ENCODE peak calls at places on chromosomes 13 and 19, in eight cellular contexts. A, B, S, O, T, D, C and U are unnamed samples.

GRCh38 chr19:47075179-47075811 is 26.9 kb upstream of the TMEM160 start:
- DNase-seq in B (no peak), O (no peak), T (no peak), C (no peak), D (no peak), S (no peak), A (no peak), U (peak)

GRCh38 chr13:49584771-49585182 is 581 bp downstream of the RCBTB1 start:
- DNase-seq in C (no peak), S (no peak), A (no peak), B (peak), T (no peak), D (peak), O (peak), U (no peak)

GRCh38 chr13:93413972-93414717 is 187.5 kb downstream of the GPC6 start:
- DNase-seq in B (no peak), T (no peak), S (no peak), D (peak), C (no peak), O (no peak), A (no peak), U (no peak)

GRCh38 chr13:77172650-77173049 is 145.7 kb upstream of the FBXL3 start:
- DNase-seq in B (no peak), C (no peak), O (no peak), S (no peak), D (no peak), A (no peak), T (no peak), U (no peak)

GRCh38 chr19:34288381-34288780 is 34.0 kb downstream of the GARRE1 start:
- DNase-seq in C (no peak), O (no peak), T (no peak), B (no peak), S (no peak), A (no peak), D (no peak), U (no peak)

GRCh38 chr13:73368608-73369007 is 309.8 kb downstream of the KLF5 start:
- DNase-seq in C (peak), A (no peak), B (no peak), O (peak), D (no peak), S (no peak), T (no peak), U (no peak)

GRCh38 chr13:99984463-99985242 is 3.1 kb downstream of the ZIC2 start:
- DNase-seq in C (peak), B (no peak), A (no peak), O (no peak), T (no peak), S (no peak), D (no peak), U (no peak)

GRCh38 chr19:11453468-11454341 is 18.3 kb downstream of the PRKCSH start:
- DNase-seq in D (no peak), A (no peak), T (peak), O (no peak), C (no peak), B (no peak), S (no peak), U (no peak)

GRCh38 chr13:97255515-97255999 is 33.4 kb downstream of the MBNL2 start:
- DNase-seq in O (no peak), S (no peak), B (no peak), C (peak), D (peak), A (no peak), T (no peak), U (no peak)

GRCh38 chr19:42109896-42110295 is 22.4 kb downstream of the POU2F2 start:
- DNase-seq in S (no peak), O (no peak), T (no peak), C (no peak), D (no peak), A (no peak), B (no peak), U (no peak)

GRCh38 chr13:113647351-113648217 is 10.4 kb downstream of the ATP4B start:
- DNase-seq in O (peak), S (peak), T (no peak), C (peak), D (peak), B (peak), A (no peak), U (peak)

GRCh38 chr19:42474743-42475142 is 32.0 kb upstream of the CXCL17 start:
- DNase-seq in B (peak), D (no peak), O (no peak), S (no peak), A (no peak), C (no peak), T (no peak), U (no peak)

GRCh38 chr13:90427322-90428272 is 919.9 kb upstream of the MIR17HG start:
- DNase-seq in D (no peak), T (no peak), S (no peak), A (no peak), B (no peak), C (no peak), O (no peak), U (no peak)

GRCh38 chr19:39211731-39212376 is 7.8 kb upstream of the SYCN start:
- DNase-seq in S (no peak), C (peak), T (no peak), B (no peak), O (no peak), A (no peak), D (no peak), U (peak)

GRCh38 chr19:2425622-2426581 is 1.5 kb downstream of the TIMM13 start:
- DNase-seq in T (no peak), D (no peak), C (no peak), A (no peak), S (no peak), O (no peak), B (no peak), U (no peak)

GRCh38 chr13:94333131-94333820 is 146.2 kb downstream of the DCT start:
- DNase-seq in D (no peak), C (no peak), T (no peak), B (no peak), O (no peak), S (no peak), A (no peak), U (no peak)

GRCh38 chr13:80274643-80275042 is 66.3 kb downstream of the SPRY2 start:
- DNase-seq in T (no peak), S (no peak), A (no peak), C (no peak), D (no peak), B (no peak), O (no peak), U (no peak)

GRCh38 chr13:59494560-59494970 is 669.2 kb downstream of the DIAPH3 start:
- DNase-seq in T (no peak), O (no peak), C (no peak), D (peak), B (no peak), A (no peak), S (no peak), U (peak)

GRCh38 chr19:32702010-32702409 is 10.4 kb downstream of the NUDT19 start:
- DNase-seq in B (no peak), T (no peak), O (peak), S (no peak), C (no peak), A (no peak), D (peak), U (no peak)

GRCh38 chr19:49843265-49843664 is 7.7 kb upstream of the PTOV1 start:
- DNase-seq in D (no peak), C (no peak), S (no peak), O (no peak), B (no peak), A (no peak), T (no peak), U (no peak)

GRCh38 chr19:55044771-55045716 is 7.0 kb upstream of the GP6 start:
- DNase-seq in D (no peak), C (no peak), B (no peak), S (no peak), T (no peak), O (no peak), A (no peak), U (no peak)

GRCh38 chr19:18610245-18610555 is 2.5 kb upstream of the TMEM59L start:
- DNase-seq in B (no peak), A (no peak), S (no peak), D (no peak), T (no peak), C (no peak), O (no peak), U (no peak)

GRCh38 chr13:63910406-63910957 is 2494.8 kb upstream of the PCDH20 start:
- DNase-seq in T (no peak), D (peak), S (no peak), C (peak), O (peak), A (no peak), B (no peak), U (no peak)

GRCh38 chr19:44785993-44786392 is 8.3 kb downstream of the CBLC start:
- DNase-seq in A (no peak), D (no peak), T (no peak), C (no peak), S (no peak), B (no peak), O (no peak), U (no peak)

GRCh38 chr19:16461630-16462051 is 10.1 kb downstream of the EPS15L1 start:
- DNase-seq in D (no peak), C (no peak), B (no peak), A (no peak), O (no peak), T (no peak), S (no peak), U (no peak)

GRCh38 chr13:24348797-24349515 is 39.6 kb downstream of the C1QTNF9 start:
- DNase-seq in T (no peak), D (no peak), S (no peak), B (no peak), A (no peak), O (peak), C (peak), U (no peak)

GRCh38 chr19:14073232-14073924 is 792 bp downstream of the MISP3 start:
- DNase-seq in S (peak), T (peak), B (peak), O (peak), A (peak), D (peak), C (peak), U (peak)

GRCh38 chr13:84400711-84401110 is 518.4 kb upstream of the SLITRK1 start:
- DNase-seq in C (no peak), O (no peak), B (no peak), S (no peak), D (peak), A (no peak), T (no peak), U (peak)

GRCh38 chr13:20713751-20714150 is 10.3 kb downstream of the IL17D start:
- DNase-seq in C (no peak), D (peak), T (no peak), S (no peak), B (no peak), O (no peak), A (no peak), U (peak)

GRCh38 chr19:12994701-12995595 is at the start of gene NFIX:
- DNase-seq in T (peak), C (no peak), O (peak), A (peak), S (no peak), D (peak), B (no peak), U (peak)

GRCh38 chr13:53250272-53250875 is 221.8 kb downstream of the OLFM4 start:
- DNase-seq in S (no peak), B (peak), D (peak), C (peak), A (no peak), T (peak), O (peak), U (peak)

GRCh38 chr19:55368701-55369563 is 1.3 kb downstream of the IL11 start:
- DNase-seq in D (peak), T (no peak), B (no peak), C (peak), S (no peak), O (no peak), A (no peak), U (no peak)

GRCh38 chr13:104206450-104207044 is 1140.3 kb upstream of the SLC10A2 start:
- DNase-seq in O (no peak), B (no peak), D (no peak), C (no peak), S (no peak), T (no peak), A (no peak), U (no peak)

GRCh38 chr13:89238496-89238895 is 1567.3 kb downstream of the SLITRK5 start:
- DNase-seq in C (no peak), S (no peak), T (no peak), A (no peak), B (no peak), D (no peak), O (no peak), U (no peak)

GRCh38 chr13:87667686-87668085 is 3.5 kb upstream of the SLITRK5 start:
- DNase-seq in T (no peak), O (no peak), C (no peak), A (no peak), S (no peak), D (no peak), B (no peak), U (no peak)